ENCODE peak calls at places on chromosomes 3 and 15, in five cellular contexts. One of them, this sample, is unnamed.
A peak's percentile ranks its signal among the peaks of the same experiment; 100 is the strongest.

GRCh38 chr15:72195101-72195511 is 2.5 kb downstream of the GRAMD2A start:
- DNase-seq in EL: no peak
- DNase-seq in NCI-H510A treated with DMSO at 0.1 percent for 48 hours: no peak
- DNase-seq in AG10803: no peak
- DNase-seq in BE2C: no peak
- DNase-seq in this sample: no peak

GRCh38 chr3:191246628-191247027 is 47.6 kb downstream of the OSTN start:
- DNase-seq in BE2C: no peak
- DNase-seq in AG10803: peak; percentile 61
- DNase-seq in EL: peak; percentile 89
- DNase-seq in NCI-H510A treated with DMSO at 0.1 percent for 48 hours: no peak
- DNase-seq in this sample: peak; percentile 3

GRCh38 chr3:104460477-104461406 is 906.0 kb upstream of the ALCAM start:
- DNase-seq in AG10803: peak; percentile 83
- DNase-seq in NCI-H510A treated with DMSO at 0.1 percent for 48 hours: no peak
- DNase-seq in BE2C: no peak
- DNase-seq in EL: peak; percentile 62
- DNase-seq in this sample: peak; percentile 20

GRCh38 chr3:99394831-99395733 is 243.3 kb upstream of the COL8A1 start:
- DNase-seq in EL: peak; percentile 93
- DNase-seq in NCI-H510A treated with DMSO at 0.1 percent for 48 hours: no peak
- DNase-seq in BE2C: no peak
- DNase-seq in AG10803: peak; percentile 96
- DNase-seq in this sample: no peak

GRCh38 chr3:190120161-190121060 is at the start of gene P3H2:
- DNase-seq in BE2C: peak; percentile 73
- DNase-seq in NCI-H510A treated with DMSO at 0.1 percent for 48 hours: peak; percentile 81
- DNase-seq in EL: peak; percentile 93
- DNase-seq in AG10803: peak; percentile 89
- DNase-seq in this sample: peak; percentile 88

GRCh38 chr15:25059698-25060471 is 105.1 kb downstream of the SNRPN start:
- DNase-seq in AG10803: no peak
- DNase-seq in NCI-H510A treated with DMSO at 0.1 percent for 48 hours: no peak
- DNase-seq in EL: no peak
- DNase-seq in BE2C: no peak
- DNase-seq in this sample: no peak

GRCh38 chr15:81567924-81568323 is 193.9 kb upstream of the TMC3 start:
- DNase-seq in AG10803: no peak
- DNase-seq in BE2C: no peak
- DNase-seq in EL: no peak
- DNase-seq in NCI-H510A treated with DMSO at 0.1 percent for 48 hours: no peak
- DNase-seq in this sample: no peak

GRCh38 chr15:100108346-100108745 is 233.4 kb downstream of the ADAMTS17 start:
- DNase-seq in AG10803: no peak
- DNase-seq in BE2C: no peak
- DNase-seq in EL: no peak
- DNase-seq in NCI-H510A treated with DMSO at 0.1 percent for 48 hours: no peak
- DNase-seq in this sample: no peak

GRCh38 chr15:68298336-68298735 is 20.8 kb downstream of the FEM1B start:
- DNase-seq in EL: no peak
- DNase-seq in BE2C: no peak
- DNase-seq in NCI-H510A treated with DMSO at 0.1 percent for 48 hours: no peak
- DNase-seq in AG10803: no peak
- DNase-seq in this sample: no peak

GRCh38 chr3:146532406-146532805 is 12.0 kb downstream of the PLSCR1 start:
- DNase-seq in EL: no peak
- DNase-seq in NCI-H510A treated with DMSO at 0.1 percent for 48 hours: no peak
- DNase-seq in AG10803: peak; percentile 25
- DNase-seq in BE2C: no peak
- DNase-seq in this sample: no peak

GRCh38 chr15:73865904-73866303 is 7.5 kb upstream of the TBC1D21 start:
- DNase-seq in AG10803: no peak
- DNase-seq in BE2C: no peak
- DNase-seq in NCI-H510A treated with DMSO at 0.1 percent for 48 hours: no peak
- DNase-seq in EL: no peak
- DNase-seq in this sample: no peak

GRCh38 chr15:77185242-77185785 is 114.4 kb upstream of the TSPAN3 start:
- DNase-seq in NCI-H510A treated with DMSO at 0.1 percent for 48 hours: no peak
- DNase-seq in EL: no peak
- DNase-seq in BE2C: no peak
- DNase-seq in AG10803: no peak
- DNase-seq in this sample: no peak

GRCh38 chr3:34263014-34263714 is 464.7 kb downstream of the PDCD6IP start:
- DNase-seq in NCI-H510A treated with DMSO at 0.1 percent for 48 hours: no peak
- DNase-seq in BE2C: no peak
- DNase-seq in AG10803: no peak
- DNase-seq in EL: no peak
- DNase-seq in this sample: no peak

GRCh38 chr3:155179966-155180757 is 100.0 kb downstream of the MME start:
- DNase-seq in EL: no peak
- DNase-seq in AG10803: no peak
- DNase-seq in BE2C: no peak
- DNase-seq in NCI-H510A treated with DMSO at 0.1 percent for 48 hours: no peak
- DNase-seq in this sample: no peak

GRCh38 chr3:129686941-129687340 is 80.5 kb upstream of the PLXND1 start:
- DNase-seq in NCI-H510A treated with DMSO at 0.1 percent for 48 hours: peak; percentile 96
- DNase-seq in AG10803: no peak
- DNase-seq in EL: no peak
- DNase-seq in BE2C: no peak
- DNase-seq in this sample: peak; percentile 86

GRCh38 chr3:41199866-41200668 is 762 bp downstream of the CTNNB1 start:
- DNase-seq in NCI-H510A treated with DMSO at 0.1 percent for 48 hours: peak; percentile 8
- DNase-seq in EL: peak; percentile 45
- DNase-seq in AG10803: peak; percentile 9
- DNase-seq in BE2C: no peak
- DNase-seq in this sample: peak; percentile 20

GRCh38 chr3:195203631-195204030 is 67.3 kb downstream of the XXYLT1 start:
- DNase-seq in BE2C: no peak
- DNase-seq in EL: no peak
- DNase-seq in AG10803: no peak
- DNase-seq in NCI-H510A treated with DMSO at 0.1 percent for 48 hours: no peak
- DNase-seq in this sample: no peak

GRCh38 chr15:89514596-89515406 is 18.4 kb upstream of the RHCG start:
- DNase-seq in EL: no peak
- DNase-seq in BE2C: no peak
- DNase-seq in NCI-H510A treated with DMSO at 0.1 percent for 48 hours: no peak
- DNase-seq in AG10803: no peak
- DNase-seq in this sample: no peak

GRCh38 chr3:147408180-147409105 is 722 bp upstream of the ZIC1 start:
- DNase-seq in BE2C: no peak
- DNase-seq in AG10803: no peak
- DNase-seq in NCI-H510A treated with DMSO at 0.1 percent for 48 hours: no peak
- DNase-seq in EL: no peak
- DNase-seq in this sample: no peak

This sample was measured in DMS53.